ENCODE peak calls at places on chromosomes 7 and 10, in five cellular contexts. U is ovary, Z is thyroid gland, I is transverse colon, E is heart right ventricle. B is an unnamed sample.

GRCh38 chr10:59879363-59879935 is 26.9 kb downstream of the CCDC6 start:
- DNase-seq in U (no peak), Z (no peak), I (no peak), E (no peak), B (no peak)

GRCh38 chr7:108488902-108489538 is 32.8 kb upstream of the NRCAM start:
- DNase-seq in U (no peak), Z (no peak), I (no peak), E (no peak), B (no peak)

GRCh38 chr10:77619964-77620703 is 17.5 kb downstream of the KCNMA1 start:
- DNase-seq in U (no peak), Z (no peak), I (no peak), E (no peak), B (no peak)

GRCh38 chr10:76202777-76203176 is 771.4 kb downstream of the LRMDA start:
- DNase-seq in U (no peak), Z (no peak), I (no peak), E (no peak), B (no peak)

GRCh38 chr7:71096341-71096740 is 35.6 kb upstream of the GALNT17 start:
- DNase-seq in U (no peak), Z (no peak), I (no peak), E (no peak), B (no peak)

GRCh38 chr10:4867109-4867519 is 41.1 kb downstream of the AKR1E2 start:
- DNase-seq in U (no peak), Z (no peak), I (no peak), E (no peak), B (no peak)

GRCh38 chr7:42693722-42694121 is 218.1 kb downstream of the C7orf25 start:
- DNase-seq in U (no peak), Z (no peak), I (no peak), E (peak; percentile 15), B (no peak)

GRCh38 chr10:44995914-44996633 is 4.6 kb upstream of the ZNF22 start:
- DNase-seq in U (peak; percentile 69), Z (peak; percentile 70), I (no peak), E (peak; percentile 85), B (peak; percentile 81)

GRCh38 chr7:23295401-23295697 is 3.8 kb upstream of the MALSU1 start:
- DNase-seq in U (no peak), Z (no peak), I (no peak), E (no peak), B (no peak)

GRCh38 chr10:3886191-3886590 is 101.2 kb upstream of the KLF6 start:
- DNase-seq in U (peak; percentile 56), Z (no peak), I (no peak), E (peak; percentile 69), B (peak; percentile 42)

GRCh38 chr7:104553074-104553473 is 224.7 kb downstream of the LHFPL3 start:
- DNase-seq in U (no peak), Z (no peak), I (no peak), E (no peak), B (no peak)

GRCh38 chr10:116697816-116698215 is 44.5 kb downstream of the HSPA12A start:
- DNase-seq in U (no peak), Z (no peak), I (no peak), E (no peak), B (no peak)

GRCh38 chr10:8331387-8331786 is 276.9 kb downstream of the GATA3 start:
- DNase-seq in U (no peak), Z (no peak), I (no peak), E (no peak), B (no peak)

GRCh38 chr10:5947471-5948207 is 29.7 kb downstream of the IL15RA start:
- DNase-seq in U (no peak), Z (no peak), I (no peak), E (no peak), B (no peak)

GRCh38 chr10:23196201-23196600 is 4.1 kb downstream of the PTF1A start:
- DNase-seq in U (no peak), Z (no peak), I (no peak), E (no peak), B (no peak)

GRCh38 chr7:136023134-136023869 is 46.1 kb upstream of the MTPN start:
- DNase-seq in U (no peak), Z (no peak), I (no peak), E (no peak), B (no peak)

GRCh38 chr10:122689146-122689807 is 10.4 kb downstream of the C10orf120 start:
- DNase-seq in U (no peak), Z (no peak), I (no peak), E (no peak), B (no peak)

GRCh38 chr7:828793-829561 is 3.3 kb upstream of the SUN1 start:
- DNase-seq in U (no peak), Z (no peak), I (no peak), E (no peak), B (no peak)

GRCh38 chr7:96407427-96407826 is 85.5 kb upstream of the SLC25A13 start:
- DNase-seq in U (no peak), Z (no peak), I (no peak), E (no peak), B (no peak)

GRCh38 chr7:40887099-40887498 is 752.3 kb downstream of the SUGCT start:
- DNase-seq in U (no peak), Z (no peak), I (no peak), E (no peak), B (no peak)

GRCh38 chr7:21911341-21911875 is 34.3 kb downstream of the CDCA7L start:
- DNase-seq in U (no peak), Z (no peak), I (no peak), E (no peak), B (no peak)

GRCh38 chr7:25844109-25844915 is 307.7 kb upstream of the NFE2L3 start:
- DNase-seq in U (no peak), Z (no peak), I (no peak), E (no peak), B (no peak)

GRCh38 chr10:71138126-71138860 is 74.1 kb upstream of the UNC5B start:
- DNase-seq in U (no peak), Z (peak; percentile 61), I (no peak), E (no peak), B (no peak)

GRCh38 chr10:79431422-79431821 is 14.0 kb downstream of the ZCCHC24 start:
- DNase-seq in U (no peak), Z (peak; percentile 28), I (no peak), E (no peak), B (no peak)

GRCh38 chr10:90745565-90745964 is 112.3 kb downstream of the HTR7 start:
- DNase-seq in U (no peak), Z (no peak), I (no peak), E (no peak), B (no peak)

GRCh38 chr10:128605180-128605579 is 479.0 kb upstream of the MKI67 start:
- DNase-seq in U (no peak), Z (no peak), I (no peak), E (no peak), B (no peak)

GRCh38 chr10:42935466-42935865 is 141.4 kb upstream of the RET start:
- DNase-seq in U (no peak), Z (no peak), I (no peak), E (no peak), B (no peak)

DNA sequence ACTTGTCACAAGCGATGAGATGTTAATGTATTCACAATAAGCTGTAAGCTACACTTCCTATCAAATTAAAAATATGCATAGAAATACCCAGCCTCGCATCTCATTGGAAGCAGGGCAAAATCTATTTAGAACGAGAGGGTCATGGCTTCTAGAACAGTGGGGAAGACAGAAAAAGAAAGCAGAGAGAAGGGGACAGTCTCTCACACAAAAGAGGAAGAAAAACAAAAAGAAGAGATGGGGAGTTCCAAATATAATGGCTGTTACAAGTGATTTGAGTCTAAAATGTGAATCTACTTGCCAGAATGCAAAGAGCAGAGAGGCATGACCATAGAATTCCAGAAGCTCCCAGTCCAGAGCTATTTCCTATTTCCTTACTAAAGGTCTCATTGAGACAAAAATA is 13.8 kb downstream of the LRRN3 start:
- DNase-seq in U (no peak), Z (no peak), I (no peak), E (no peak), B (no peak)
- H3K27me3 ChIP-seq in U (no peaks in the 10 kb centered on the region), Z (no peaks in the 10 kb centered on the region), I (no peaks in the 10 kb centered on the region), E (no peaks in the 10 kb centered on the region), B (no peaks in the 10 kb centered on the region)

DNA sequence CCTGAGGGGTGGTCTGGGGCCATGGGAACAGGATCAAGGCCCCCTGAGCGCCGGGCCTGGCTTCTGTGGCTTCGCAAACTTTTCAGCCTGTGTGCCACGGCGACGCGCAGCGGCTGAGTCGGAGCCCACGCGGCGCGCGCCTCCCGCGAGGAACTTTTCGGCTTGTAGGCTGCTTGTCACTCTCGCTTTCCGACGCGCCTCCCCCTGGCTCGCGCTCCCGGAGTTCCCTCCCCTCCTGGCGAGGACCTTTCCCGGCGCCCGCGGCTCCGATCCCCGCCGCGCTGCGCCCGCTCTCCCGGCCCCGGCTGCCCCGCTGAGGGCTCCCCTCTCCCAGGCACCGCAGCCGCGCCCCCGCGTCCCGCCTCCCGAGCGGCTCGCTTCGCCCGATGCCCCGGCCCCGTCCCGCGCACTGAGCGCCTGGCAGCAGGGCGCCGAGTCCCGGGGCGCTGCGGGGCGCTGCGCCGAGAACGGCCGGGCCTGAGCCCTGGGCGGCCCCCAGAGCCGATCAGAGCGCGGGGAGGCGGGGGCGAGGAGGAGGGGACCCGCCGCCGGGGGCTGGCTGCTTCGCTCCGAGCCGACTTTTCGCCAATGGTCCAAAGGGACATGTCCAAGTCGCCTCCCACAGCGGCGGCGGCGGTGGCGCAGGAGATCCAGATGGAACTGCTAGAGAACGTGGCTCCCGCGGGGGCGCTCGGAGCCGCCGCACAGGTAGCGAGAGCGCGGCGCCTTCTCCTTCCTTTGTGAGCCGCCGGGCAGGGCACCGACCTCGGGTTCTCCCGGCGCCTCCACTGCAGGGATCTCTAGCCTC is at the start of gene CACNB2:
- DNase-seq in U (peak; percentile 88), Z (peak; percentile 82), I (peak; percentile 75), E (peak; percentile 68), B (peak; percentile 71)
- H3K4me3 ChIP-seq in U (peak within 1 kb of the TSS; percentile 66), Z (peak within 1 kb of the TSS; percentile 40), I (peak within 1 kb of the TSS; percentile 75), E (peak within 1 kb of the TSS; percentile 76), B (peak within 1 kb of the TSS; percentile 66)

GRCh38 chr10:21501109-21501508 is 24.4 kb downstream of the SKIDA1 start:
- DNase-seq in U (no peak), Z (peak; percentile 59), I (no peak), E (no peak), B (no peak)
- H3K27me3 ChIP-seq in U (no peaks in the 10 kb centered on the region), Z (no peaks in the 10 kb centered on the region), I (peaks cover 80% of the 10 kb centered on the region), E (no peaks in the 10 kb centered on the region), B (no peaks in the 10 kb centered on the region)

GRCh38 chr10:73576178-73576889 is 14.8 kb downstream of the USP54 start:
- DNase-seq in U (no peak), Z (peak; percentile 51), I (no peak), E (peak; percentile 31), B (peak; percentile 62)
- H3K4me3 ChIP-seq in U (peak overlapping the region; percentile 15), Z (peak overlapping the region; percentile 30), I (peak overlapping the region; percentile 24), E (peak overlapping the region; percentile 37), B (no peak overlapping the region)

DNA sequence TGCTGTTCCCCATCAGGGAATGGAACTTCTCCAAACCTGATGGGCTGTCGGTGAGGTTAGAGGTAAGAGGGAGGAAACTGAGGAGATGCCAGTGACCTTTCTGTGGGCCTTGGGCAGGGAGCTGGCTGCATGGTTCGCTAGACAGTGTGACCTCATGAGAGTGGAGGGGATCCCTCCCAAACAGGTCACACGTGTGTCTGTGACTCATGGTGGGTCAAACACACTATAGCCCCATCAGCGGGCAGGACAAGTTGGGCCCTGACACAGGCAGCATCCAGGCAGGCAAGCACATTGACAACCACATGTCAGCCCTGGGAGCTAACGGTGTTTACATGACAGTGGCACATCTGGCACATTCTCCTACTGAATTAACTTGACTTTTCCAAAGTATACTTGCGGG is 199.4 kb downstream of the WDR37 start:
- DNase-seq in U (no peak), Z (no peak), I (no peak), E (no peak), B (no peak)
- H3K27me3 ChIP-seq in U (no peaks in the 10 kb centered on the region), Z (no peaks in the 10 kb centered on the region), I (peaks cover 11% of the 10 kb centered on the region), E (no peaks in the 10 kb centered on the region), B (no peaks in the 10 kb centered on the region)